ENCODE peak calls at places on chromosome 1, in four cellular contexts. V is A549, J is omental fat pad, L is uterus. G is an unnamed sample.

GRCh38 chr1:15308135-15308534 is 61.1 kb downstream of the FHAD1 start:
- DNase-seq in V (no peak), J (no peak), L (no peak), G (no peak)

GRCh38 chr1:101996830-101997485 is at the start of gene OLFM3:
- DNase-seq in V (no peak), J (no peak), L (no peak), G (peak)

GRCh38 chr1:245874942-245875580 is 632.0 kb downstream of the SMYD3 start:
- DNase-seq in V (no peak), J (peak), L (peak), G (no peak)

GRCh38 chr1:228723287-228723686 is 12.0 kb upstream of the RHOU start:
- DNase-seq in V (no peak), J (no peak), L (no peak), G (no peak)

GRCh38 chr1:235767795-235768194 is 98.9 kb downstream of the LYST start:
- DNase-seq in V (no peak), J (no peak), L (no peak), G (no peak)

GRCh38 chr1:47883963-47884362 is 113.2 kb downstream of the TRABD2B start:
- DNase-seq in V (no peak), J (no peak), L (no peak), G (no peak)

GRCh38 chr1:195908121-195908520 is 700.1 kb downstream of the KCNT2 start:
- DNase-seq in V (no peak), J (no peak), L (no peak), G (no peak)

GRCh38 chr1:12709696-12710095 is 6.2 kb upstream of the AADACL3 start:
- DNase-seq in V (no peak), J (no peak), L (no peak), G (no peak)

GRCh38 chr1:93804412-93804811 is 74.6 kb downstream of the DNTTIP2 start:
- DNase-seq in V (no peak), J (no peak), L (no peak), G (no peak)

GRCh38 chr1:147781056-147781471 is 20.7 kb upstream of the GJA5 start:
- DNase-seq in V (no peak), J (no peak), L (peak), G (no peak)

GRCh38 chr1:151314137-151314875 is 12.9 kb downstream of the PI4KB start:
- DNase-seq in V (peak), J (peak), L (peak), G (no peak)

GRCh38 chr1:193473932-193474331 is 287.5 kb upstream of the B3GALT2 start:
- DNase-seq in V (no peak), J (no peak), L (no peak), G (no peak)

GRCh38 chr1:243734311-243734700 is 115.7 kb downstream of the AKT3 start:
- DNase-seq in V (no peak), J (no peak), L (no peak), G (no peak)

GRCh38 chr1:166378805-166379204 is 212.0 kb upstream of the FAM78B start:
- DNase-seq in V (no peak), J (no peak), L (no peak), G (no peak)

GRCh38 chr1:35439626-35440025 is 117.6 kb downstream of the KIAA0319L start:
- DNase-seq in V (no peak), J (no peak), L (no peak), G (no peak)

GRCh38 chr1:226974544-226975258 is 34.6 kb downstream of the COQ8A start:
- DNase-seq in V (no peak), J (peak), L (no peak), G (no peak)

GRCh38 chr1:180586671-180587155 is 27.9 kb downstream of the OVAAL start:
- DNase-seq in V (peak), J (no peak), L (no peak), G (no peak)

GRCh38 chr1:117664314-117664713 is 58.5 kb downstream of the TENT5C start:
- DNase-seq in V (no peak), J (no peak), L (no peak), G (no peak)

GRCh38 chr1:40344597-40344996 is 27.5 kb upstream of the COL9A2 start:
- DNase-seq in V (no peak), J (no peak), L (no peak), G (peak)

GRCh38 chr1:5988596-5989285 is 3.5 kb downstream of the NPHP4 start:
- DNase-seq in V (no peak), J (no peak), L (no peak), G (peak)

GRCh38 chr1:55155522-55155921 is 59.6 kb downstream of the USP24 start:
- DNase-seq in V (no peak), J (no peak), L (no peak), G (no peak)

GRCh38 chr1:189206617-189207016 is 1271.0 kb downstream of the BRINP3 start:
- DNase-seq in V (no peak), J (no peak), L (no peak), G (no peak)

GRCh38 chr1:224735159-224735558 is 119.0 kb downstream of the CNIH3 start:
- DNase-seq in V (no peak), J (no peak), L (no peak), G (no peak)

GRCh38 chr1:167305705-167306277 is 85.1 kb downstream of the POU2F1 start:
- DNase-seq in V (no peak), J (no peak), L (no peak), G (no peak)

GRCh38 chr1:202589190-202589680 is 121.0 kb downstream of the SYT2 start:
- DNase-seq in V (peak), J (peak), L (peak), G (no peak)

DNA sequence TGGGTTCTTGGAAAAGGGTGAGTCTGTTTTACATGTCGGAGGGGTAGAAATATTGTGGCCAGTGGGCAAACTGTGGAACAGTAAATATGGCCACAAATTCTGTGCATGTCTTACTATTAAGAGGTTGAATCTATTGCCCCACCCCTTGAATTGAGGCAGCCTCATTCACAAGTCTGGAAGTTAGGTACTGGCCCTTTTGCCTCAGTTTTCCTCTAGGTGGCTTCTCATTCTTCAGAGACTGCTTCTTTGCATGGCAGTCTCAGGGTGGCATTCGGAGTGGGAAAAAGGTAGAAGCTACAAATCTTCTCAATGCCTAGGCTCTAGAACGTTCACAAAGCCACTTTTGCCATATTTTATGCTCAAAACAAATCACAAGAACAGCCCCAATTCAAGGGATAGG is 57.2 kb downstream of the SLC9C2 start:
- DNase-seq in V (no peak), J (no peak), L (no peak), G (no peak)
- TF ChIP-seq CTCF in V (no peak), J (no peak), L (no peak), G (no peak)

GRCh38 chr1:27599605-27600499 is 4.1 kb downstream of the AHDC1 start:
- DNase-seq in V (no peak), J (no peak), L (peak), G (no peak)
- TF ChIP-seq CTCF in V (no peak), J (no peak), L (no peak), G (no peak)

GRCh38 chr1:9942399-9942938 is 722 bp downstream of the LZIC start:
- DNase-seq in V (peak), J (no peak), L (no peak), G (no peak)
- TF ChIP-seq CTCF in V (peak), J (no peak), L (peak), G (peak)

GRCh38 chr1:200629876-200630514 is 9.4 kb upstream of the KIF14 start:
- DNase-seq in V (no peak), J (no peak), L (no peak), G (peak)

GRCh38 chr1:200638073-200638472 is 17.5 kb upstream of the KIF14 start:
- DNase-seq in V (no peak), J (no peak), L (no peak), G (no peak)

GRCh38 chr1:200636681-200637080 is 16.1 kb upstream of the KIF14 start:
- DNase-seq in V (no peak), J (no peak), L (no peak), G (no peak)

GRCh38 chr1:200631375-200631774 is 10.8 kb upstream of the KIF14 start:
- DNase-seq in V (no peak), J (no peak), L (no peak), G (no peak)

DNA sequence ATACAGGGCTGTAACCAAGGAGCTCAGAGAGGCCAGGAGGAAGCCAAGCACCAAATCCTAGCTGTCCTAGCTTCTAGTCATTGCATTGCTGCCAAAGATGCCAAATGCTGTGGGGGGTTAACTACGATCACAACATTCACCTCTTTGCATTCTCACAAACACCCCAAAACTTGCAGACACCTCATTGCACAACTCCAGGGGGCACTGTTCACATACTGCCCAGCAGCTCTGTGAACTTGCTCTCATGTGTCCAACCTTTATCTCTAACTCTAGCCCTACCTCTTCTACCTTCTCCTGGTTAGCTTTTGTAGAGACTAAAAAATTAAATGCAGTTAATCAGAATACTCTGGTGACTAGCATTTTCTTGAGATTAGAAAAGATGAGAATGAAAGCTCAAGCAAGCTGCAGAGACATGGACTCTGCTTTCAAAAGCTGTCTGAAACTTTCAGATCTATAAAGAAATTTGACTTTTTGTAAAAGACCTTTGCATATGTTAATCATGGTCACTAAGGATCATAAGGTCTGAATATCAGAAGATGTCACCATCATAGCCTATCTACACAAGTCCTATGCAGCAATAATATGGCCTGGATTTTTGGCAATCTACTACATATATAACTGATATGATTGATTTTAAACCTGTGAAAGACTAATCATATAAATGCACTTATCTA is 14.0 kb upstream of the KIF14 start:
- DNase-seq in V (no peak), J (no peak), L (no peak), G (no peak)
- TF ChIP-seq CTCF in V (peak), J (no peak), L (no peak), G (no peak)

GRCh38 chr1:66044912-66045311 is 252.2 kb downstream of the PDE4B start:
- DNase-seq in V (no peak), J (no peak), L (no peak), G (no peak)
- TF ChIP-seq CTCF in V (no peak), J (no peak), L (no peak), G (no peak)

GRCh38 chr1:20087668-20088067 is 17.7 kb downstream of the PLA2G5 start:
- DNase-seq in V (peak), J (no peak), L (no peak), G (no peak)
- TF ChIP-seq CTCF in V (no peak), J (no peak), L (no peak), G (no peak)

GRCh38 chr1:8721681-8722324 is 95.6 kb downstream of the RERE start:
- DNase-seq in V (no peak), J (no peak), L (no peak), G (no peak)

GRCh38 chr1:8716238-8716637 is 101.2 kb downstream of the RERE start:
- DNase-seq in V (no peak), J (no peak), L (no peak), G (no peak)

GRCh38 chr1:8717148-8717547 is 100.3 kb downstream of the RERE start:
- DNase-seq in V (no peak), J (no peak), L (no peak), G (no peak)

GRCh38 chr1:8720347-8720746 is 97.1 kb downstream of the RERE start:
- DNase-seq in V (no peak), J (no peak), L (no peak), G (no peak)

GRCh38 chr1:8718878-8719361 is 98.5 kb downstream of the RERE start:
- DNase-seq in V (no peak), J (no peak), L (no peak), G (no peak)
- TF ChIP-seq CTCF in V (peak), J (no peak), L (peak), G (peak)

G was measured in spleen.